ENCODE peak calls at places on chromosomes 13 and 19, in nine cellular contexts. One of them, this sample, is unnamed.
A peak's percentile ranks its signal among the peaks of the same experiment; 100 is the strongest.

GRCh38 chr13:43666403-43666802 is 120.4 kb downstream of the ENOX1 start:
- DNase-seq in tibial nerve: no peak
- DNase-seq in SK-N-SH: no peak
- DNase-seq in transverse colon: peak; percentile 12
- DNase-seq in HepG2: no peak
- DNase-seq in K562: no peak
- DNase-seq in ovary: no peak
- DNase-seq in stomach: no peak
- DNase-seq in GM12878: no peak
- DNase-seq in this sample: no peak

GRCh38 chr13:75217949-75218348 is 264.0 kb downstream of the TBC1D4 start:
- DNase-seq in tibial nerve: no peak
- DNase-seq in HepG2: no peak
- DNase-seq in SK-N-SH: no peak
- DNase-seq in K562: no peak
- DNase-seq in ovary: no peak
- DNase-seq in GM12878: no peak
- DNase-seq in stomach: no peak
- DNase-seq in transverse colon: no peak
- DNase-seq in this sample: no peak

GRCh38 chr19:28705008-28705407 is 507.9 kb downstream of the UQCRFS1 start:
- DNase-seq in ovary: no peak
- DNase-seq in HepG2: peak; percentile 21
- DNase-seq in transverse colon: no peak
- DNase-seq in tibial nerve: no peak
- DNase-seq in K562: peak; percentile 20
- DNase-seq in SK-N-SH: no peak
- DNase-seq in GM12878: no peak
- DNase-seq in stomach: no peak
- DNase-seq in this sample: no peak

GRCh38 chr13:25874907-25875306 is 176.9 kb downstream of the SHISA2 start:
- DNase-seq in transverse colon: peak; percentile 26
- DNase-seq in GM12878: no peak
- DNase-seq in SK-N-SH: no peak
- DNase-seq in tibial nerve: no peak
- DNase-seq in ovary: no peak
- DNase-seq in HepG2: no peak
- DNase-seq in stomach: no peak
- DNase-seq in K562: no peak
- DNase-seq in this sample: no peak

GRCh38 chr13:43239441-43239840 is 216.1 kb downstream of the DNAJC15 start:
- DNase-seq in tibial nerve: no peak
- DNase-seq in HepG2: no peak
- DNase-seq in transverse colon: no peak
- DNase-seq in GM12878: no peak
- DNase-seq in stomach: no peak
- DNase-seq in K562: no peak
- DNase-seq in SK-N-SH: no peak
- DNase-seq in ovary: no peak
- DNase-seq in this sample: no peak

GRCh38 chr13:43611631-43612416 is 174.9 kb downstream of the ENOX1 start:
- DNase-seq in SK-N-SH: no peak
- DNase-seq in tibial nerve: no peak
- DNase-seq in HepG2: no peak
- DNase-seq in transverse colon: no peak
- DNase-seq in stomach: no peak
- DNase-seq in K562: no peak
- DNase-seq in ovary: no peak
- DNase-seq in GM12878: no peak
- DNase-seq in this sample: no peak

GRCh38 chr13:31090921-31091624 is 70.6 kb downstream of the HSPH1 start:
- DNase-seq in K562: no peak
- DNase-seq in stomach: no peak
- DNase-seq in HepG2: no peak
- DNase-seq in tibial nerve: no peak
- DNase-seq in transverse colon: no peak
- DNase-seq in ovary: no peak
- DNase-seq in SK-N-SH: no peak
- DNase-seq in GM12878: no peak
- DNase-seq in this sample: no peak

GRCh38 chr13:77874406-77874805 is 44.2 kb downstream of the EDNRB start:
- DNase-seq in transverse colon: no peak
- DNase-seq in HepG2: no peak
- DNase-seq in GM12878: no peak
- DNase-seq in tibial nerve: no peak
- DNase-seq in K562: no peak
- DNase-seq in stomach: no peak
- DNase-seq in SK-N-SH: no peak
- DNase-seq in ovary: no peak
- DNase-seq in this sample: no peak

GRCh38 chr13:24142886-24143285 is 17.6 kb upstream of the SPATA13 start:
- DNase-seq in SK-N-SH: no peak
- DNase-seq in ovary: no peak
- DNase-seq in tibial nerve: no peak
- DNase-seq in stomach: no peak
- DNase-seq in HepG2: no peak
- DNase-seq in transverse colon: no peak
- DNase-seq in GM12878: no peak
- DNase-seq in K562: no peak
- DNase-seq in this sample: no peak

GRCh38 chr19:39325778-39326680 is 5.4 kb upstream of the LRFN1 start:
- DNase-seq in transverse colon: no peak
- DNase-seq in stomach: no peak
- DNase-seq in SK-N-SH: peak; percentile 53
- DNase-seq in ovary: no peak
- DNase-seq in GM12878: no peak
- DNase-seq in K562: no peak
- DNase-seq in HepG2: peak; percentile 22
- DNase-seq in tibial nerve: no peak
- DNase-seq in this sample: no peak

GRCh38 chr13:91661692-91662490 is 263.5 kb downstream of the GPC5 start:
- DNase-seq in K562: no peak
- DNase-seq in GM12878: peak; percentile 15
- DNase-seq in tibial nerve: no peak
- DNase-seq in SK-N-SH: no peak
- DNase-seq in transverse colon: no peak
- DNase-seq in ovary: no peak
- DNase-seq in stomach: no peak
- DNase-seq in HepG2: no peak
- DNase-seq in this sample: no peak

GRCh38 chr13:78317030-78317429 is 286.3 kb downstream of the POU4F1 start:
- DNase-seq in GM12878: no peak
- DNase-seq in SK-N-SH: peak; percentile 0
- DNase-seq in HepG2: no peak
- DNase-seq in K562: no peak
- DNase-seq in transverse colon: no peak
- DNase-seq in stomach: no peak
- DNase-seq in ovary: no peak
- DNase-seq in tibial nerve: no peak
- DNase-seq in this sample: no peak

GRCh38 chr19:47698631-47699359 is 14.4 kb upstream of the EHD2 start:
- DNase-seq in SK-N-SH: no peak
- DNase-seq in transverse colon: no peak
- DNase-seq in GM12878: no peak
- DNase-seq in K562: no peak
- DNase-seq in stomach: no peak
- DNase-seq in tibial nerve: no peak
- DNase-seq in ovary: no peak
- DNase-seq in HepG2: no peak
- DNase-seq in this sample: no peak

GRCh38 chr19:2634228-2634951 is 68.1 kb downstream of the GNG7 start:
- DNase-seq in transverse colon: no peak
- DNase-seq in stomach: peak; percentile 81
- DNase-seq in tibial nerve: peak; percentile 40
- DNase-seq in GM12878: no peak
- DNase-seq in SK-N-SH: no peak
- DNase-seq in HepG2: no peak
- DNase-seq in K562: no peak
- DNase-seq in ovary: no peak
- DNase-seq in this sample: no peak

GRCh38 chr13:70255406-70255991 is 147.2 kb upstream of the KLHL1 start:
- DNase-seq in tibial nerve: no peak
- DNase-seq in K562: no peak
- DNase-seq in ovary: no peak
- DNase-seq in stomach: no peak
- DNase-seq in GM12878: no peak
- DNase-seq in transverse colon: no peak
- DNase-seq in SK-N-SH: no peak
- DNase-seq in HepG2: no peak
- DNase-seq in this sample: peak; percentile 56

GRCh38 chr13:47858678-47859050 is 142.4 kb downstream of the SUCLA2 start:
- DNase-seq in HepG2: no peak
- DNase-seq in stomach: no peak
- DNase-seq in tibial nerve: no peak
- DNase-seq in transverse colon: no peak
- DNase-seq in K562: no peak
- DNase-seq in ovary: no peak
- DNase-seq in GM12878: no peak
- DNase-seq in SK-N-SH: no peak
- DNase-seq in this sample: no peak

GRCh38 chr19:33376931-33377557 is 3.5 kb downstream of the CEBPG start:
- DNase-seq in transverse colon: peak; percentile 60
- DNase-seq in tibial nerve: no peak
- DNase-seq in stomach: peak; percentile 41
- DNase-seq in K562: no peak
- DNase-seq in HepG2: no peak
- DNase-seq in ovary: no peak
- DNase-seq in GM12878: no peak
- DNase-seq in SK-N-SH: no peak
- DNase-seq in this sample: peak; percentile 28

GRCh38 chr19:33377586-33378475 is 4.3 kb downstream of the CEBPG start:
- DNase-seq in GM12878: no peak
- DNase-seq in SK-N-SH: no peak
- DNase-seq in K562: no peak
- DNase-seq in HepG2: no peak
- DNase-seq in transverse colon: no peak
- DNase-seq in stomach: no peak
- DNase-seq in ovary: no peak
- DNase-seq in tibial nerve: no peak
- DNase-seq in this sample: peak; percentile 25

GRCh38 chr19:33375156-33375744 is 1.7 kb downstream of the CEBPG start:
- DNase-seq in GM12878: no peak
- DNase-seq in stomach: no peak
- DNase-seq in SK-N-SH: no peak
- DNase-seq in K562: no peak
- DNase-seq in tibial nerve: no peak
- DNase-seq in HepG2: no peak
- DNase-seq in ovary: no peak
- DNase-seq in transverse colon: no peak
- DNase-seq in this sample: no peak

GRCh38 chr19:33375760-33376159 is 2.3 kb downstream of the CEBPG start:
- DNase-seq in ovary: no peak
- DNase-seq in SK-N-SH: no peak
- DNase-seq in stomach: no peak
- DNase-seq in K562: peak; percentile 34
- DNase-seq in transverse colon: no peak
- DNase-seq in GM12878: no peak
- DNase-seq in HepG2: peak; percentile 46
- DNase-seq in tibial nerve: no peak
- DNase-seq in this sample: no peak

DNA sequence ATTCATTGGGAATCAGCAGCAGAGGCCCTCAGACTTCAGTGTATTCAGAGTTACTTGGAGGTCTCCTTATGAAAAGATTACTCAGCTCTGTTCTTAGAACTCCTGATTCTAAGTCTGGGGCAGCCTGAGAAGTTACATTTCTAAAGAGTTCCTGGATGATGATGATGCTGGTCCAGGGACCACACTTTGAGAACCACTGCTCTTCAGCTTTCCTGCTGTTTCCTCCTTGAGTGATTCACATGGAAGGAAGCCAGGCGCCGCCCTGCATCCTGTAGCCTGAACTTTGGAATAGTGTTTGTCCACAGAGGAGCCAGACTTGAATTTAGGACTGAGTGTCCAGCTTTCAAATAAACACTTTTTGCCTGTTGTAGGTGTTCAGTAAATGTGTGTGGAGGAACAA is 2.9 kb downstream of the CEBPG start:
- DNase-seq in tibial nerve: peak; percentile 71
- DNase-seq in GM12878: no peak
- DNase-seq in transverse colon: peak; percentile 91
- DNase-seq in SK-N-SH: no peak
- DNase-seq in K562: no peak
- DNase-seq in ovary: peak; percentile 35
- DNase-seq in stomach: peak; percentile 86
- DNase-seq in HepG2: peak; percentile 45
- DNase-seq in this sample: peak; percentile 87
- TF ChIP-seq CTCF in tibial nerve: no peak
- TF ChIP-seq CTCF in GM12878: no peak
- TF ChIP-seq CTCF in transverse colon: no peak
- TF ChIP-seq CTCF in SK-N-SH: no peak
- TF ChIP-seq CTCF in K562: no peak
- TF ChIP-seq CTCF in ovary: no peak
- TF ChIP-seq CTCF in stomach: no peak
- TF ChIP-seq CTCF in HepG2: no peak
- TF ChIP-seq CTCF in this sample: no peak

DNA sequence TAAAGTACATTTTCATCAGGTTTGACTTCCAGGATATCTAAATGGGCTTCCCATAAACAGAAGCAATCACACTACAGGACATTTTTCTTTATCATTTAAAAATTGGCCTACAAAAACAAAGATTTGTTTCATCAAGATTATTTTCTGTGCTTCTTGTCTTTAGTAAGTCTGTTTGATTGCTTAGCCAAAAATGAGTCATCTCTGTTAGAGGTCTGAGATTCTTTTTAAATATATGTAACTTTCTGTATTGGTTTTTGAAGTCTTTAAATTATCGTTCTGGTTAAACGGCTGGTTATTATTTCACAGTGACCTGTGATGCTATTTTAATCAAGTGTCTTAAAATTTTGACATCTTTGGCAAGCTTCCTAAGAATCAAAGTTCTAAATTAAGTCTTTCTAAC is 62.7 kb downstream of the SLITRK1 start:
- DNase-seq in HepG2: no peak
- DNase-seq in ovary: no peak
- DNase-seq in tibial nerve: no peak
- DNase-seq in transverse colon: no peak
- DNase-seq in stomach: no peak
- DNase-seq in GM12878: no peak
- DNase-seq in SK-N-SH: no peak
- DNase-seq in K562: no peak
- DNase-seq in this sample: no peak
- TF ChIP-seq EP300 in HepG2: no peak
- TF ChIP-seq EP300 in ovary: no peak
- TF ChIP-seq EP300 in tibial nerve: no peak
- TF ChIP-seq EP300 in transverse colon: no peak
- TF ChIP-seq EP300 in stomach: no peak
- TF ChIP-seq EP300 in GM12878: no peak
- TF ChIP-seq EP300 in SK-N-SH: no peak
- TF ChIP-seq EP300 in K562: no peak
- TF ChIP-seq EP300 in this sample: no peak

GRCh38 chr13:96003304-96003703 is 49.9 kb downstream of the UGGT2 start:
- DNase-seq in GM12878: no peak
- DNase-seq in SK-N-SH: no peak
- DNase-seq in HepG2: no peak
- DNase-seq in tibial nerve: no peak
- DNase-seq in K562: no peak
- DNase-seq in stomach: no peak
- DNase-seq in transverse colon: no peak
- DNase-seq in ovary: no peak
- DNase-seq in this sample: no peak
- TF ChIP-seq CTCF in GM12878: no peak
- TF ChIP-seq CTCF in SK-N-SH: peak; percentile 19
- TF ChIP-seq CTCF in HepG2: no peak
- TF ChIP-seq CTCF in tibial nerve: no peak
- TF ChIP-seq CTCF in K562: no peak
- TF ChIP-seq CTCF in stomach: no peak
- TF ChIP-seq CTCF in transverse colon: no peak
- TF ChIP-seq CTCF in ovary: no peak
- TF ChIP-seq CTCF in this sample: no peak

GRCh38 chr19:30811397-30812098 is 439.4 kb downstream of the ZNF536 start:
- DNase-seq in GM12878: no peak
- DNase-seq in ovary: no peak
- DNase-seq in SK-N-SH: no peak
- DNase-seq in stomach: no peak
- DNase-seq in tibial nerve: no peak
- DNase-seq in HepG2: no peak
- DNase-seq in K562: no peak
- DNase-seq in transverse colon: no peak
- DNase-seq in this sample: no peak
- TF ChIP-seq EP300 in GM12878: no peak
- TF ChIP-seq EP300 in ovary: no peak
- TF ChIP-seq EP300 in SK-N-SH: no peak
- TF ChIP-seq EP300 in stomach: no peak
- TF ChIP-seq EP300 in tibial nerve: no peak
- TF ChIP-seq EP300 in HepG2: no peak
- TF ChIP-seq EP300 in K562: no peak
- TF ChIP-seq EP300 in transverse colon: no peak
- TF ChIP-seq EP300 in this sample: no peak